ENCODE peak calls at places on chromosomes 4 and X, in nine cellular contexts. J is T-helper 17 cell; G is activated gamma-delta T cell treated with Interleukin-2 at 50 U/mL for 16 hours; T is CD4-positive, CD25-positive, alpha-beta regulatory T cell; O is NCI-H1105; E is astrocyte of the hippocampus; Y is stimulated activated CD8-positive, alpha-beta memory T cell treated with anti-CD3 and anti-CD28 coated beads, Interleukin-7, amount 100 ng/mL, for 48 hours; K is occipital lobe; I is neural progenitor cell. A is an unnamed sample.
A peak's percentile ranks its signal among the peaks of the same experiment; 100 is the strongest.

GRCh38 chrX:88170528-88170927 is 576.5 kb upstream of the CPXCR1 start:
- DNase-seq in J (no peak), G (no peak), T (no peak), O (no peak), E (no peak), Y (no peak), K (no peak), I (no peak), A (no peak)

GRCh38 chrX:70508296-70508911 is 63.8 kb downstream of the DLG3 start:
- DNase-seq in J (no peak), G (no peak), T (no peak), O (no peak), E (no peak), Y (no peak), K (no peak), I (peak; percentile 5), A (peak; percentile 21)

GRCh38 chrX:10166731-10167149 is 10.0 kb downstream of the CLCN4 start:
- DNase-seq in J (no peak), G (no peak), T (no peak), O (no peak), E (no peak), Y (no peak), K (peak; percentile 40), I (no peak), A (no peak)

GRCh38 chrX:150364347-150365050 is 1.4 kb downstream of the MAMLD1 start:
- DNase-seq in J (no peak), G (no peak), T (no peak), O (no peak), E (peak; percentile 44), Y (no peak), K (peak; percentile 9), I (peak; percentile 65), A (peak; percentile 34)

GRCh38 chr4:119525005-119525749 is 103.4 kb downstream of the PDE5A start:
- DNase-seq in J (no peak), G (no peak), T (no peak), O (no peak), E (peak; percentile 75), Y (no peak), K (no peak), I (no peak), A (no peak)

GRCh38 chr4:184400375-184400870 is 73.9 kb downstream of the IRF2 start:
- DNase-seq in J (no peak), G (no peak), T (no peak), O (no peak), E (peak; percentile 74), Y (no peak), K (no peak), I (no peak), A (no peak)

GRCh38 chrX:37883196-37883595 is 35.8 kb upstream of the DYNLT3 start:
- DNase-seq in J (no peak), G (no peak), T (no peak), O (no peak), E (no peak), Y (no peak), K (no peak), I (no peak), A (no peak)

GRCh38 chr4:61619528-61619927 is 419.4 kb downstream of the ADGRL3 start:
- DNase-seq in J (no peak), G (no peak), T (no peak), O (no peak), E (no peak), Y (no peak), K (no peak), I (no peak), A (peak; percentile 63)

GRCh38 chrX:45428816-45429215 is 228.1 kb upstream of the DIPK2B start:
- DNase-seq in J (no peak), G (no peak), T (no peak), O (no peak), E (peak; percentile 67), Y (no peak), K (no peak), I (no peak), A (no peak)

GRCh38 chrX:49230500-49231232 is 2.5 kb downstream of the CACNA1F start:
- DNase-seq in J (peak; percentile 38), G (peak; percentile 34), T (peak; percentile 51), O (no peak), E (no peak), Y (peak; percentile 50), K (no peak), I (peak; percentile 72), A (peak; percentile 62)

GRCh38 chrX:19017271-19017670 is 33.4 kb upstream of the PHKA2 start:
- DNase-seq in J (no peak), G (no peak), T (no peak), O (no peak), E (peak; percentile 21), Y (no peak), K (no peak), I (peak; percentile 66), A (peak; percentile 28)

GRCh38 chr4:23775694-23776093 is 114.2 kb downstream of the PPARGC1A start:
- DNase-seq in J (no peak), G (no peak), T (no peak), O (no peak), E (no peak), Y (no peak), K (no peak), I (no peak), A (no peak)

GRCh38 chr4:3322059-3322550 is 29.3 kb downstream of the RGS12 start:
- DNase-seq in J (no peak), G (no peak), T (no peak), O (no peak), E (peak; percentile 78), Y (no peak), K (no peak), I (peak; percentile 85), A (no peak)

GRCh38 chrX:10259716-10260115 is 102.9 kb downstream of the CLCN4 start:
- DNase-seq in J (no peak), G (no peak), T (no peak), O (no peak), E (peak; percentile 54), Y (no peak), K (no peak), I (no peak), A (no peak)

GRCh38 chr4:175215208-175215607 is 297.1 kb downstream of the ADAM29 start:
- DNase-seq in J (no peak), G (no peak), T (no peak), O (no peak), E (no peak), Y (no peak), K (no peak), I (no peak), A (no peak)

GRCh38 chr4:153873741-153874140 is 84.9 kb upstream of the SFRP2 start:
- DNase-seq in J (no peak), G (no peak), T (no peak), O (no peak), E (no peak), Y (no peak), K (no peak), I (peak; percentile 18), A (no peak)

GRCh38 chr4:147318581-147318980 is 162.3 kb upstream of the EDNRA start:
- DNase-seq in J (no peak), G (no peak), T (no peak), O (no peak), E (peak; percentile 49), Y (no peak), K (no peak), I (no peak), A (no peak)

GRCh38 chr4:138390286-138390685 is 148.1 kb upstream of the SLC7A11 start:
- DNase-seq in J (no peak), G (no peak), T (no peak), O (no peak), E (peak; percentile 16), Y (no peak), K (no peak), I (no peak), A (peak; percentile 39)

GRCh38 chr4:13597604-13598003 is 29.9 kb downstream of the BOD1L1 start:
- DNase-seq in J (no peak), G (no peak), T (no peak), O (no peak), E (no peak), Y (no peak), K (no peak), I (no peak), A (no peak)

GRCh38 chr4:78863991-78864390 is 75.2 kb downstream of the PAQR3 start:
- DNase-seq in J (no peak), G (no peak), T (no peak), O (no peak), E (no peak), Y (no peak), K (no peak), I (no peak), A (no peak)

GRCh38 chr4:74174421-74174820 is 16.5 kb downstream of the MTHFD2L start:
- DNase-seq in J (no peak), G (no peak), T (no peak), O (no peak), E (no peak), Y (no peak), K (no peak), I (no peak), A (no peak)

GRCh38 chrX:118631586-118631985 is 95.8 kb upstream of the IL13RA1 start:
- DNase-seq in J (no peak), G (no peak), T (no peak), O (no peak), E (no peak), Y (no peak), K (no peak), I (no peak), A (peak; percentile 92)

A was measured in OCI-M1.